ENCODE peak calls at places on chromosomes 12 and 14, in eight cellular contexts. One of them, this sample, is unnamed.

GRCh38 chr14:96362965-96363750 is at the start of the genes ATG2B and GSKIP:
- DNase-seq in AG09319: peak
- DNase-seq in NCI-H2029: peak
- DNase-seq in posterior cingulate gyrus: peak
- DNase-seq in ovary: peak
- DNase-seq in iris pigment epithelial cell: peak
- DNase-seq in amygdala: peak
- DNase-seq in T47D: peak
- DNase-seq in this sample: peak

GRCh38 chr14:102206901-102207300 is 67.2 kb downstream of the WDR20 start:
- DNase-seq in AG09319: no peak
- DNase-seq in NCI-H2029: no peak
- DNase-seq in posterior cingulate gyrus: no peak
- DNase-seq in ovary: no peak
- DNase-seq in iris pigment epithelial cell: no peak
- DNase-seq in amygdala: no peak
- DNase-seq in T47D: no peak
- DNase-seq in this sample: no peak

GRCh38 chr14:104677506-104678332 is 11.7 kb upstream of the INF2 start:
- DNase-seq in AG09319: no peak
- DNase-seq in NCI-H2029: peak
- DNase-seq in posterior cingulate gyrus: peak
- DNase-seq in ovary: peak
- DNase-seq in iris pigment epithelial cell: peak
- DNase-seq in amygdala: no peak
- DNase-seq in T47D: peak
- DNase-seq in this sample: peak

GRCh38 chr12:99709619-99710018 is 62.1 kb downstream of the GARIN6 start:
- DNase-seq in AG09319: no peak
- DNase-seq in NCI-H2029: no peak
- DNase-seq in posterior cingulate gyrus: no peak
- DNase-seq in ovary: no peak
- DNase-seq in iris pigment epithelial cell: no peak
- DNase-seq in amygdala: no peak
- DNase-seq in T47D: no peak
- DNase-seq in this sample: no peak

GRCh38 chr14:38210168-38210567 is 2.5 kb downstream of the SSTR1 start:
- DNase-seq in AG09319: no peak
- DNase-seq in NCI-H2029: no peak
- DNase-seq in posterior cingulate gyrus: no peak
- DNase-seq in ovary: peak
- DNase-seq in iris pigment epithelial cell: peak
- DNase-seq in amygdala: no peak
- DNase-seq in T47D: no peak
- DNase-seq in this sample: peak

GRCh38 chr14:77641207-77641533 is 24.7 kb upstream of the SPTLC2 start:
- DNase-seq in AG09319: no peak
- DNase-seq in NCI-H2029: no peak
- DNase-seq in posterior cingulate gyrus: no peak
- DNase-seq in ovary: no peak
- DNase-seq in iris pigment epithelial cell: no peak
- DNase-seq in amygdala: no peak
- DNase-seq in T47D: no peak
- DNase-seq in this sample: no peak

GRCh38 chr12:9096563-9097176 is 19.0 kb downstream of the A2M start:
- DNase-seq in AG09319: no peak
- DNase-seq in NCI-H2029: no peak
- DNase-seq in posterior cingulate gyrus: no peak
- DNase-seq in ovary: no peak
- DNase-seq in iris pigment epithelial cell: no peak
- DNase-seq in amygdala: no peak
- DNase-seq in T47D: no peak
- DNase-seq in this sample: no peak

GRCh38 chr12:1170411-1170810 is 179.4 kb downstream of the ERC1 start:
- DNase-seq in AG09319: no peak
- DNase-seq in NCI-H2029: no peak
- DNase-seq in posterior cingulate gyrus: no peak
- DNase-seq in ovary: no peak
- DNase-seq in iris pigment epithelial cell: no peak
- DNase-seq in amygdala: no peak
- DNase-seq in T47D: no peak
- DNase-seq in this sample: no peak

GRCh38 chr14:93960108-93960475 is 16.3 kb downstream of the ASB2 start:
- DNase-seq in AG09319: no peak
- DNase-seq in NCI-H2029: no peak
- DNase-seq in posterior cingulate gyrus: no peak
- DNase-seq in ovary: no peak
- DNase-seq in iris pigment epithelial cell: no peak
- DNase-seq in amygdala: no peak
- DNase-seq in T47D: no peak
- DNase-seq in this sample: no peak

GRCh38 chr12:89417246-89417977 is 65.1 kb upstream of the DUSP6 start:
- DNase-seq in AG09319: no peak
- DNase-seq in NCI-H2029: no peak
- DNase-seq in posterior cingulate gyrus: no peak
- DNase-seq in ovary: no peak
- DNase-seq in iris pigment epithelial cell: peak
- DNase-seq in amygdala: no peak
- DNase-seq in T47D: peak
- DNase-seq in this sample: no peak

GRCh38 chr14:54253195-54253947 is 143.4 kb upstream of the CDKN3 start:
- DNase-seq in AG09319: peak
- DNase-seq in NCI-H2029: no peak
- DNase-seq in posterior cingulate gyrus: no peak
- DNase-seq in ovary: no peak
- DNase-seq in iris pigment epithelial cell: peak
- DNase-seq in amygdala: no peak
- DNase-seq in T47D: no peak
- DNase-seq in this sample: no peak

GRCh38 chr12:63397807-63398206 is 246.8 kb upstream of the AVPR1A start:
- DNase-seq in AG09319: no peak
- DNase-seq in NCI-H2029: no peak
- DNase-seq in posterior cingulate gyrus: no peak
- DNase-seq in ovary: no peak
- DNase-seq in iris pigment epithelial cell: no peak
- DNase-seq in amygdala: no peak
- DNase-seq in T47D: no peak
- DNase-seq in this sample: no peak

GRCh38 chr14:104870368-104871144 is 5.5 kb downstream of the CEP170B start:
- DNase-seq in AG09319: no peak
- DNase-seq in NCI-H2029: no peak
- DNase-seq in posterior cingulate gyrus: no peak
- DNase-seq in ovary: peak
- DNase-seq in iris pigment epithelial cell: no peak
- DNase-seq in amygdala: no peak
- DNase-seq in T47D: no peak
- DNase-seq in this sample: peak

GRCh38 chr14:100278702-100279101 is 27.5 kb downstream of the SLC25A29 start:
- DNase-seq in AG09319: peak
- DNase-seq in NCI-H2029: peak
- DNase-seq in posterior cingulate gyrus: no peak
- DNase-seq in ovary: no peak
- DNase-seq in iris pigment epithelial cell: peak
- DNase-seq in amygdala: no peak
- DNase-seq in T47D: no peak
- DNase-seq in this sample: no peak

This sample was measured in GM23338.